ENCODE peak calls at places on chromosomes 1 and 21, in eight cellular contexts. One of them, this sample, is unnamed.

GRCh38 chr21:35485364-35485763 is 436.3 kb upstream of the RUNX1 start:
- DNase-seq in heart left ventricle: no peak
- DNase-seq in GM13976: no peak
- DNase-seq in HL-60: no peak
- DNase-seq in PC-9: no peak
- DNase-seq in AG09309: no peak
- DNase-seq in CD8-positive, alpha-beta T cell: no peak
- DNase-seq in endothelial cell: no peak
- DNase-seq in this sample: no peak

GRCh38 chr21:28669331-28669730 is 323.3 kb downstream of the LTN1 start:
- DNase-seq in heart left ventricle: no peak
- DNase-seq in GM13976: no peak
- DNase-seq in HL-60: no peak
- DNase-seq in PC-9: no peak
- DNase-seq in AG09309: no peak
- DNase-seq in CD8-positive, alpha-beta T cell: no peak
- DNase-seq in endothelial cell: no peak
- DNase-seq in this sample: no peak

GRCh38 chr1:25862785-25863485 is 3.7 kb upstream of the AUNIP start:
- DNase-seq in heart left ventricle: no peak
- DNase-seq in GM13976: no peak
- DNase-seq in HL-60: no peak
- DNase-seq in PC-9: no peak
- DNase-seq in AG09309: no peak
- DNase-seq in CD8-positive, alpha-beta T cell: no peak
- DNase-seq in endothelial cell: no peak
- DNase-seq in this sample: no peak

GRCh38 chr1:83026745-83027144 is 972.2 kb downstream of the TTLL7 start:
- DNase-seq in heart left ventricle: no peak
- DNase-seq in GM13976: no peak
- DNase-seq in HL-60: no peak
- DNase-seq in PC-9: no peak
- DNase-seq in AG09309: no peak
- DNase-seq in CD8-positive, alpha-beta T cell: no peak
- DNase-seq in endothelial cell: no peak
- DNase-seq in this sample: no peak

GRCh38 chr1:115873184-115873583 is 32.3 kb upstream of the NHLH2 start:
- DNase-seq in heart left ventricle: no peak
- DNase-seq in GM13976: no peak
- DNase-seq in HL-60: peak; percentile 38
- DNase-seq in PC-9: no peak
- DNase-seq in AG09309: no peak
- DNase-seq in CD8-positive, alpha-beta T cell: no peak
- DNase-seq in endothelial cell: no peak
- DNase-seq in this sample: no peak

GRCh38 chr1:8122477-8123407 is 96.6 kb upstream of the ERRFI1 start:
- DNase-seq in heart left ventricle: no peak
- DNase-seq in GM13976: no peak
- DNase-seq in HL-60: no peak
- DNase-seq in PC-9: no peak
- DNase-seq in AG09309: no peak
- DNase-seq in CD8-positive, alpha-beta T cell: no peak
- DNase-seq in endothelial cell: no peak
- DNase-seq in this sample: no peak

GRCh38 chr1:231867607-231868006 is 241.0 kb downstream of the DISC1 start:
- DNase-seq in heart left ventricle: no peak
- DNase-seq in GM13976: no peak
- DNase-seq in HL-60: no peak
- DNase-seq in PC-9: no peak
- DNase-seq in AG09309: no peak
- DNase-seq in CD8-positive, alpha-beta T cell: no peak
- DNase-seq in endothelial cell: no peak
- DNase-seq in this sample: no peak

GRCh38 chr1:233112184-233113008 is 162.0 kb downstream of the NTPCR start:
- DNase-seq in heart left ventricle: no peak
- DNase-seq in GM13976: no peak
- DNase-seq in HL-60: peak; percentile 10
- DNase-seq in PC-9: peak; percentile 59
- DNase-seq in AG09309: no peak
- DNase-seq in CD8-positive, alpha-beta T cell: no peak
- DNase-seq in endothelial cell: no peak
- DNase-seq in this sample: no peak

GRCh38 chr1:18486195-18486594 is 5.5 kb downstream of the KLHDC7A start:
- DNase-seq in heart left ventricle: no peak
- DNase-seq in GM13976: no peak
- DNase-seq in HL-60: no peak
- DNase-seq in PC-9: no peak
- DNase-seq in AG09309: no peak
- DNase-seq in CD8-positive, alpha-beta T cell: no peak
- DNase-seq in endothelial cell: peak; percentile 25
- DNase-seq in this sample: peak; percentile 13
- TF ChIP-seq CTCF in heart left ventricle: no peak
- TF ChIP-seq CTCF in GM13976: no peak
- TF ChIP-seq CTCF in HL-60: no peak
- TF ChIP-seq CTCF in PC-9: peak; percentile 5
- TF ChIP-seq CTCF in AG09309: no peak
- TF ChIP-seq CTCF in CD8-positive, alpha-beta T cell: no peak
- TF ChIP-seq CTCF in endothelial cell: no peak
- TF ChIP-seq CTCF in this sample: peak; percentile 39

DNA sequence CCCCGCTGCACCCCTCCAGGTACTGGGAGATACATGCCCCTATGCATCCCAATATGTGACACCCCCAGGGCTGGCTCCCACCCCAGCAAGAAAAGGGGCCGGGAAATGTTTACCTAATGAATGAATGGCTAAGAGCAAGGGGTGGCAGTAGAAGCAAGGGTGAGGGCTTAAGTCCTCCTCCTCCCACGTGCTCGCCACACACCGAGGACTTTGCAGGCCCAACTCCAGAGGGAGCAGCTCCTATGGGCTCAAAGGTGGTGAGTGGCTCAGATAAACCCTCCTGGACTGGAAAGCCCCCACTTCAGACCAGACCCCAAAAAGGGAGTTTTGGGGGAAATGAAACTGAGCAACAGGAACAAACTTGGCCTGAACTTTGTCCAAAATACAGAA is 11.4 kb downstream of the SLC45A3 start:
- DNase-seq in heart left ventricle: no peak
- DNase-seq in GM13976: peak; percentile 82
- DNase-seq in HL-60: no peak
- DNase-seq in PC-9: no peak
- DNase-seq in AG09309: no peak
- DNase-seq in CD8-positive, alpha-beta T cell: no peak
- DNase-seq in endothelial cell: no peak
- DNase-seq in this sample: peak; percentile 15
- TF ChIP-seq CTCF in heart left ventricle: no peak
- TF ChIP-seq CTCF in GM13976: peak; percentile 19
- TF ChIP-seq CTCF in HL-60: no peak
- TF ChIP-seq CTCF in PC-9: no peak
- TF ChIP-seq CTCF in AG09309: no peak
- TF ChIP-seq CTCF in CD8-positive, alpha-beta T cell: no peak
- TF ChIP-seq CTCF in endothelial cell: no peak
- TF ChIP-seq CTCF in this sample: no peak

GRCh38 chr1:87337606-87338005 is 8.9 kb downstream of the LMO4 start:
- DNase-seq in heart left ventricle: no peak
- DNase-seq in GM13976: no peak
- DNase-seq in HL-60: no peak
- DNase-seq in PC-9: no peak
- DNase-seq in AG09309: no peak
- DNase-seq in CD8-positive, alpha-beta T cell: no peak
- DNase-seq in endothelial cell: no peak
- DNase-seq in this sample: no peak

GRCh38 chr1:87334351-87335174 is 5.9 kb downstream of the LMO4 start:
- DNase-seq in heart left ventricle: no peak
- DNase-seq in GM13976: peak; percentile 39
- DNase-seq in HL-60: peak; percentile 11
- DNase-seq in PC-9: no peak
- DNase-seq in AG09309: no peak
- DNase-seq in CD8-positive, alpha-beta T cell: no peak
- DNase-seq in endothelial cell: peak; percentile 58
- DNase-seq in this sample: peak; percentile 46

GRCh38 chr1:87333692-87334347 is 5.1 kb downstream of the LMO4 start:
- DNase-seq in heart left ventricle: no peak
- DNase-seq in GM13976: peak; percentile 59
- DNase-seq in HL-60: peak; percentile 21
- DNase-seq in PC-9: no peak
- DNase-seq in AG09309: no peak
- DNase-seq in CD8-positive, alpha-beta T cell: no peak
- DNase-seq in endothelial cell: no peak
- DNase-seq in this sample: no peak

GRCh38 chr1:87336623-87337067 is 8.0 kb downstream of the LMO4 start:
- DNase-seq in heart left ventricle: no peak
- DNase-seq in GM13976: no peak
- DNase-seq in HL-60: no peak
- DNase-seq in PC-9: no peak
- DNase-seq in AG09309: no peak
- DNase-seq in CD8-positive, alpha-beta T cell: no peak
- DNase-seq in endothelial cell: no peak
- DNase-seq in this sample: no peak

DNA sequence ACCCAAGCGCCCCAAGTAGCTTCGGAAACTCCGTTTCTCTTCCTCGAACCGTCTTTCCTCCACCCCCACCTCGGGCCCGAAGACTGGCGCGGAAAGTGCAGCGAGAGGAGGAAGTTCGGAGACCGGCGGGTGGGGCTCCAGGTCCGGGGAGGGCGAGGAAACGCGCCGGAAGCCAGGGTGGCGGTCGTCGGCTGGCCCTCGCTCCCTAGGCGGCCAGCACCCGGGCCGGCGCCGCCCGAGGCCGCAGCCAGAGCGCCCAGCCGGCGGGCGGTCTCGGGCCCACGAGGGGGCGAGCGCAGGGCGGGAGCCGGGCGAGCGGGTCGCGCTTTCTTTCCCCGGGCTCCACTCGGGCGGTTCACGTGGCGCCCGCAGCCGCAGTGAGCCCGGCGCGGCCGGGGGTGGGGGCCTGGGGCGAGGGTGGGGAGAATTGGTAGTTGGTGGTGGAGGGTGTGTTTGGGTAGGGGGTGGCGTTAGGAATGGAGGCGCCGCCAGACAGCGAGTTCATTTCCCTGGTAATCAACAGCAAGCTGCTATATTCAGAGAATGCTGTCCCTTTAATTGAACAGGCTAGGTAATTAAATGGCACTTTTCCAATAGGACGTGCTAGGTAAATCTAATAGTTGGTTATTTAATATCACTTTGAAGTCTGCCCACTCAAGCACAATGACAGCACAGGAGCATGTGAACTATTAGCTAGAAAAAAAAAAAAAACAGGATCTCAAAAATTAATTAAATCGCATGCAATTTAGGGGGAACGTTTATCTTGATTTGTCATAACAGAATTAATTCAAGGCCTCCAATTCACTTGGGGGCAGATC is 6.7 kb downstream of the LMO4 start:
- DNase-seq in heart left ventricle: peak; percentile 83
- DNase-seq in GM13976: peak; percentile 77
- DNase-seq in HL-60: peak; percentile 83
- DNase-seq in PC-9: peak; percentile 38
- DNase-seq in AG09309: no peak
- DNase-seq in CD8-positive, alpha-beta T cell: peak; percentile 48
- DNase-seq in endothelial cell: peak; percentile 72
- DNase-seq in this sample: peak; percentile 42
- TF ChIP-seq CTCF in heart left ventricle: peak; percentile 34
- TF ChIP-seq CTCF in GM13976: peak; percentile 56
- TF ChIP-seq CTCF in HL-60: no peak
- TF ChIP-seq CTCF in PC-9: no peak
- TF ChIP-seq CTCF in AG09309: peak; percentile 3
- TF ChIP-seq CTCF in CD8-positive, alpha-beta T cell: no peak
- TF ChIP-seq CTCF in endothelial cell: no peak
- TF ChIP-seq CTCF in this sample: peak; percentile 46

GRCh38 chr1:87154351-87154750 is 174.3 kb upstream of the LMO4 start:
- DNase-seq in heart left ventricle: no peak
- DNase-seq in GM13976: no peak
- DNase-seq in HL-60: no peak
- DNase-seq in PC-9: no peak
- DNase-seq in AG09309: no peak
- DNase-seq in CD8-positive, alpha-beta T cell: no peak
- DNase-seq in endothelial cell: no peak
- DNase-seq in this sample: no peak

GRCh38 chr1:87155648-87156047 is 173.0 kb upstream of the LMO4 start:
- DNase-seq in heart left ventricle: no peak
- DNase-seq in GM13976: no peak
- DNase-seq in HL-60: no peak
- DNase-seq in PC-9: no peak
- DNase-seq in AG09309: no peak
- DNase-seq in CD8-positive, alpha-beta T cell: no peak
- DNase-seq in endothelial cell: no peak
- DNase-seq in this sample: no peak

GRCh38 chr1:87151500-87152421 is 176.9 kb upstream of the LMO4 start:
- DNase-seq in heart left ventricle: peak; percentile 81
- DNase-seq in GM13976: peak; percentile 79
- DNase-seq in HL-60: peak; percentile 82
- DNase-seq in PC-9: no peak
- DNase-seq in AG09309: peak; percentile 34
- DNase-seq in CD8-positive, alpha-beta T cell: peak; percentile 3
- DNase-seq in endothelial cell: peak; percentile 83
- DNase-seq in this sample: peak; percentile 77

GRCh38 chr1:87156124-87156523 is 172.6 kb upstream of the LMO4 start:
- DNase-seq in heart left ventricle: no peak
- DNase-seq in GM13976: no peak
- DNase-seq in HL-60: no peak
- DNase-seq in PC-9: no peak
- DNase-seq in AG09309: no peak
- DNase-seq in CD8-positive, alpha-beta T cell: no peak
- DNase-seq in endothelial cell: no peak
- DNase-seq in this sample: no peak

GRCh38 chr1:87155180-87155579 is 173.5 kb upstream of the LMO4 start:
- DNase-seq in heart left ventricle: no peak
- DNase-seq in GM13976: peak; percentile 37
- DNase-seq in HL-60: no peak
- DNase-seq in PC-9: no peak
- DNase-seq in AG09309: no peak
- DNase-seq in CD8-positive, alpha-beta T cell: no peak
- DNase-seq in endothelial cell: no peak
- DNase-seq in this sample: no peak
- TF ChIP-seq CTCF in heart left ventricle: no peak
- TF ChIP-seq CTCF in GM13976: no peak
- TF ChIP-seq CTCF in HL-60: no peak
- TF ChIP-seq CTCF in PC-9: no peak
- TF ChIP-seq CTCF in AG09309: no peak
- TF ChIP-seq CTCF in CD8-positive, alpha-beta T cell: no peak
- TF ChIP-seq CTCF in endothelial cell: no peak
- TF ChIP-seq CTCF in this sample: no peak

GRCh38 chr1:52913537-52913936 is 8.0 kb downstream of the ECHDC2 start:
- DNase-seq in heart left ventricle: no peak
- DNase-seq in GM13976: no peak
- DNase-seq in HL-60: peak; percentile 34
- DNase-seq in PC-9: no peak
- DNase-seq in AG09309: no peak
- DNase-seq in CD8-positive, alpha-beta T cell: no peak
- DNase-seq in endothelial cell: peak; percentile 23
- DNase-seq in this sample: no peak
- TF ChIP-seq CTCF in heart left ventricle: no peak
- TF ChIP-seq CTCF in GM13976: no peak
- TF ChIP-seq CTCF in HL-60: no peak
- TF ChIP-seq CTCF in PC-9: no peak
- TF ChIP-seq CTCF in AG09309: no peak
- TF ChIP-seq CTCF in CD8-positive, alpha-beta T cell: no peak
- TF ChIP-seq CTCF in endothelial cell: no peak
- TF ChIP-seq CTCF in this sample: no peak

This sample was measured in neural crest cell.